ENCODE peak calls at places on chromosomes 2 and 18, in six cellular contexts. N, M, P, G, S and A are unnamed samples. For H3K27me3, the result is how much of the 10 kb centered on the place peaks cover.

GRCh38 chr18:63788447-63789096 is 13.4 kb downstream of the SERPINB7 start:
- DNase-seq in N (no peak), M (peak), P (no peak), G (no peak), S (no peak), A (no peak)

GRCh38 chr2:219495531-219496122 is 3.1 kb upstream of the GMPPA start:
- DNase-seq in N (no peak), M (peak), P (peak), G (peak), S (no peak), A (no peak)

GRCh38 chr2:12856934-12857660 is 140.4 kb downstream of the TRIB2 start:
- DNase-seq in N (no peak), M (peak), P (no peak), G (no peak), S (no peak), A (no peak)

GRCh38 chr2:217451634-217452033 is 551.2 kb downstream of the TNS1 start:
- DNase-seq in N (no peak), M (peak), P (no peak), G (no peak), S (no peak), A (no peak)

GRCh38 chr2:113203901-113204519 is 30.2 kb downstream of the PSD4 start:
- DNase-seq in N (no peak), M (peak), P (peak), G (peak), S (no peak), A (no peak)

GRCh38 chr2:23594079-23594494 is 209.1 kb downstream of the KLHL29 start:
- DNase-seq in N (peak), M (no peak), P (peak), G (no peak), S (no peak), A (peak)

GRCh38 chr2:74041182-74041581 is 56.5 kb downstream of the TET3 start:
- DNase-seq in N (no peak), M (no peak), P (no peak), G (no peak), S (no peak), A (no peak)

GRCh38 chr2:175036582-175037018 is 31.4 kb upstream of the CHN1 start:
- DNase-seq in N (no peak), M (peak), P (no peak), G (no peak), S (no peak), A (no peak)

GRCh38 chr2:16141641-16141921 is 201.2 kb downstream of the MYCN start:
- DNase-seq in N (no peak), M (no peak), P (no peak), G (no peak), S (no peak), A (no peak)

GRCh38 chr2:27832396-27832795 is 57.8 kb downstream of the RBKS start:
- DNase-seq in N (no peak), M (peak), P (no peak), G (no peak), S (no peak), A (no peak)

GRCh38 chr2:134360750-134361487 is 107.0 kb downstream of the MGAT5 start:
- DNase-seq in N (no peak), M (no peak), P (no peak), G (no peak), S (no peak), A (no peak)

GRCh38 chr2:30736461-30737325 is 70.6 kb downstream of the CAPN13 start:
- DNase-seq in N (no peak), M (no peak), P (no peak), G (peak), S (no peak), A (no peak)

GRCh38 chr18:64888956-64889355 is 740.1 kb upstream of the LINC00305 start:
- DNase-seq in N (no peak), M (no peak), P (no peak), G (no peak), S (no peak), A (no peak)

GRCh38 chr2:101766337-101766736 is 68.8 kb downstream of the MAP4K4 start:
- DNase-seq in N (no peak), M (no peak), P (no peak), G (no peak), S (no peak), A (no peak)

GRCh38 chr2:20608666-20609348 is 42.1 kb downstream of the HS1BP3 start:
- DNase-seq in N (no peak), M (peak), P (no peak), G (peak), S (no peak), A (peak)

GRCh38 chr2:208256192-208256782 is 1.4 kb upstream of the IDH1 start:
- DNase-seq in N (no peak), M (no peak), P (no peak), G (no peak), S (no peak), A (no peak)

GRCh38 chr18:58051765-58052460 is 7.9 kb downstream of the NEDD4L start:
- DNase-seq in N (no peak), M (peak), P (no peak), G (no peak), S (no peak), A (no peak)

GRCh38 chr18:8423051-8423558 is 186.1 kb upstream of the RAB12 start:
- DNase-seq in N (no peak), M (peak), P (no peak), G (no peak), S (no peak), A (no peak)

GRCh38 chr18:59123588-59124369 is 15.9 kb upstream of the SEC11C start:
- DNase-seq in N (no peak), M (peak), P (no peak), G (no peak), S (no peak), A (no peak)

GRCh38 chr2:112181571-112182290 is 43.5 kb downstream of the FBLN7 start:
- DNase-seq in N (no peak), M (no peak), P (no peak), G (no peak), S (peak), A (no peak)

GRCh38 chr2:240147911-240148587 is 7.6 kb upstream of the OTOS start:
- DNase-seq in N (no peak), M (no peak), P (no peak), G (no peak), S (no peak), A (no peak)

GRCh38 chr2:108396845-108397244 is 19.1 kb downstream of the SULT1C4 start:
- DNase-seq in N (no peak), M (peak), P (no peak), G (no peak), S (no peak), A (no peak)

GRCh38 chr2:31344447-31344846 is 70.1 kb downstream of the XDH start:
- DNase-seq in N (no peak), M (no peak), P (no peak), G (no peak), S (no peak), A (no peak)

GRCh38 chr2:63059434-63060078 is 8.9 kb downstream of the OTX1 start:
- DNase-seq in N (no peak), M (no peak), P (no peak), G (no peak), S (no peak), A (no peak)

GRCh38 chr2:12852135-12852534 is 135.4 kb downstream of the TRIB2 start:
- DNase-seq in N (no peak), M (no peak), P (no peak), G (no peak), S (no peak), A (no peak)

GRCh38 chr2:133862400-133862977 is 294.2 kb upstream of the NCKAP5 start:
- DNase-seq in N (no peak), M (peak), P (no peak), G (no peak), S (no peak), A (no peak)

GRCh38 chr18:60247103-60247502 is 125.5 kb downstream of the MC4R start:
- DNase-seq in N (no peak), M (no peak), P (no peak), G (no peak), S (no peak), A (no peak)

GRCh38 chr2:605674-606608 is 71.3 kb downstream of the TMEM18 start:
- DNase-seq in N (no peak), M (no peak), P (no peak), G (no peak), S (peak), A (no peak)

GRCh38 chr2:607709-608108 is 69.5 kb downstream of the TMEM18 start:
- DNase-seq in N (no peak), M (no peak), P (no peak), G (no peak), S (peak), A (no peak)

GRCh38 chr2:608711-609110 is 68.5 kb downstream of the TMEM18 start:
- DNase-seq in N (no peak), M (no peak), P (no peak), G (no peak), S (peak), A (no peak)

GRCh38 chr2:608297-608696 is 68.9 kb downstream of the TMEM18 start:
- DNase-seq in N (no peak), M (no peak), P (no peak), G (no peak), S (peak), A (no peak)

GRCh38 chr2:607172-607571 is 70.0 kb downstream of the TMEM18 start:
- DNase-seq in N (no peak), M (no peak), P (no peak), G (no peak), S (no peak), A (no peak)
- H3K27me3 ChIP-seq in N (under half), M (under half), P (under half), G (under half), S (under half), A (under half)

GRCh38 chr18:40371673-40372072 is 1583.4 kb upstream of the PIK3C3 start:
- DNase-seq in N (no peak), M (peak), P (no peak), G (no peak), S (no peak), A (no peak)

GRCh38 chr18:40367576-40367975 is 1587.5 kb upstream of the PIK3C3 start:
- DNase-seq in N (no peak), M (no peak), P (no peak), G (no peak), S (no peak), A (no peak)

GRCh38 chr18:40365526-40365925 is 1589.5 kb upstream of the PIK3C3 start:
- DNase-seq in N (no peak), M (no peak), P (no peak), G (no peak), S (no peak), A (no peak)

DNA sequence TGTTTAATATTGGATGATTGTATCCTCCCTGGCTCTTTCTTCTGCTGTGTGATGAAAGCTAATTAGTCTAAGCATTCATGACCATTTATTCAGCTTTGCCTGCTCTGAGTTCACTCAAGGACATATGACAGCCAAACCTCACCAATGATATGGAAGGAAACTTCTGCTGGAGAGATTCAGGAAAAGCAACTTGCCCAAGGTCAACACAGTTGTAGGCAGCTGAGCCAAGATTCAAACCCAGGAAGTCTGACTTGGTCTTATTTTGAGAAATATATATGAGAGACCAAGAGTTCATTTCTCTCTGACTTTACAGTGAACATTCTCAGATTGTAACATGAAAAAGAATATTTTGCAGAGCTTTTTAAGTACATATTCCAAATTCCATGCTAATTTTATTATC is 1588.5 kb upstream of the PIK3C3 start:
- DNase-seq in N (no peak), M (no peak), P (no peak), G (no peak), S (no peak), A (no peak)
- TF ChIP-seq CTCF in N (no peak), M (no peak), P (no peak), G (no peak), S (no peak), A (no peak)

GRCh38 chr2:170462433-170463205 is 252.5 kb upstream of the SP5 start:
- DNase-seq in N (no peak), M (no peak), P (no peak), G (no peak), S (no peak), A (no peak)
- TF ChIP-seq POLR2A in N (no peak), M (no peak), P (no peak), G (no peak), S (no peak), A (no peak)

GRCh38 chr2:44927979-44928659 is 13.4 kb upstream of the SIX3 start:
- DNase-seq in N (no peak), M (no peak), P (no peak), G (no peak), S (no peak), A (no peak)
- H3K27me3 ChIP-seq in N (half or more), M (half or more), P (half or more), G (under half), S (under half), A (under half)